ENCODE peak calls at places on chromosomes 11 and 22, in seven cellular contexts. One of them, this sample, is unnamed.

GRCh38 chr11:125724125-125724524 is 22.0 kb upstream of the PATE1 start:
- DNase-seq in naive B cell: no peak
- DNase-seq in AG08396: no peak
- DNase-seq in iris pigment epithelial cell: peak
- DNase-seq in activated B cell treated with CpG ODN at 0.5 μM for 24 hours: no peak
- DNase-seq in non-pigmented ciliary epithelial cell: peak
- DNase-seq in stimulated activated CD4-positive, alpha-beta T cell treated with anti-CD3 and anti-CD28 coated beads, Interleukin-4, amount 100 ng/mL, for 4 hours: no peak
- DNase-seq in this sample: no peak

GRCh38 chr11:119832132-119832531 is 103.1 kb upstream of the NECTIN1 start:
- DNase-seq in stimulated activated CD4-positive, alpha-beta T cell treated with anti-CD3 and anti-CD28 coated beads, Interleukin-4, amount 100 ng/mL, for 4 hours: no peak
- DNase-seq in activated B cell treated with CpG ODN at 0.5 μM for 24 hours: no peak
- DNase-seq in non-pigmented ciliary epithelial cell: no peak
- DNase-seq in naive B cell: no peak
- DNase-seq in AG08396: no peak
- DNase-seq in iris pigment epithelial cell: no peak
- DNase-seq in this sample: no peak

GRCh38 chr11:134282121-134283045 is 6.2 kb downstream of the GLB1L3 start:
- DNase-seq in non-pigmented ciliary epithelial cell: no peak
- DNase-seq in AG08396: no peak
- DNase-seq in activated B cell treated with CpG ODN at 0.5 μM for 24 hours: no peak
- DNase-seq in stimulated activated CD4-positive, alpha-beta T cell treated with anti-CD3 and anti-CD28 coated beads, Interleukin-4, amount 100 ng/mL, for 4 hours: no peak
- DNase-seq in iris pigment epithelial cell: no peak
- DNase-seq in naive B cell: no peak
- DNase-seq in this sample: no peak

GRCh38 chr11:67438121-67438902 is 830 bp upstream of the PTPRCAP start:
- DNase-seq in stimulated activated CD4-positive, alpha-beta T cell treated with anti-CD3 and anti-CD28 coated beads, Interleukin-4, amount 100 ng/mL, for 4 hours: peak
- DNase-seq in non-pigmented ciliary epithelial cell: no peak
- DNase-seq in activated B cell treated with CpG ODN at 0.5 μM for 24 hours: peak
- DNase-seq in iris pigment epithelial cell: no peak
- DNase-seq in naive B cell: no peak
- DNase-seq in AG08396: no peak
- DNase-seq in this sample: no peak

GRCh38 chr11:86904001-86904400 is 51.2 kb downstream of the FZD4 start:
- DNase-seq in non-pigmented ciliary epithelial cell: no peak
- DNase-seq in iris pigment epithelial cell: no peak
- DNase-seq in stimulated activated CD4-positive, alpha-beta T cell treated with anti-CD3 and anti-CD28 coated beads, Interleukin-4, amount 100 ng/mL, for 4 hours: no peak
- DNase-seq in AG08396: no peak
- DNase-seq in naive B cell: no peak
- DNase-seq in activated B cell treated with CpG ODN at 0.5 μM for 24 hours: no peak
- DNase-seq in this sample: no peak

GRCh38 chr22:25747245-25747944 is 5.4 kb downstream of the MYO18B start:
- DNase-seq in activated B cell treated with CpG ODN at 0.5 μM for 24 hours: no peak
- DNase-seq in naive B cell: no peak
- DNase-seq in non-pigmented ciliary epithelial cell: peak
- DNase-seq in stimulated activated CD4-positive, alpha-beta T cell treated with anti-CD3 and anti-CD28 coated beads, Interleukin-4, amount 100 ng/mL, for 4 hours: no peak
- DNase-seq in iris pigment epithelial cell: peak
- DNase-seq in AG08396: peak
- DNase-seq in this sample: no peak

GRCh38 chr22:28369849-28370248 is 309.8 kb downstream of the TTC28 start:
- DNase-seq in activated B cell treated with CpG ODN at 0.5 μM for 24 hours: no peak
- DNase-seq in non-pigmented ciliary epithelial cell: no peak
- DNase-seq in iris pigment epithelial cell: no peak
- DNase-seq in naive B cell: no peak
- DNase-seq in stimulated activated CD4-positive, alpha-beta T cell treated with anti-CD3 and anti-CD28 coated beads, Interleukin-4, amount 100 ng/mL, for 4 hours: no peak
- DNase-seq in AG08396: no peak
- DNase-seq in this sample: no peak

GRCh38 chr11:103798456-103798855 is 238.0 kb upstream of the DDI1 start:
- DNase-seq in activated B cell treated with CpG ODN at 0.5 μM for 24 hours: no peak
- DNase-seq in iris pigment epithelial cell: peak
- DNase-seq in naive B cell: no peak
- DNase-seq in stimulated activated CD4-positive, alpha-beta T cell treated with anti-CD3 and anti-CD28 coated beads, Interleukin-4, amount 100 ng/mL, for 4 hours: no peak
- DNase-seq in non-pigmented ciliary epithelial cell: no peak
- DNase-seq in AG08396: no peak
- DNase-seq in this sample: no peak

GRCh38 chr22:25935266-25936058 is 193.5 kb downstream of the MYO18B start:
- DNase-seq in naive B cell: no peak
- DNase-seq in non-pigmented ciliary epithelial cell: no peak
- DNase-seq in AG08396: no peak
- DNase-seq in activated B cell treated with CpG ODN at 0.5 μM for 24 hours: no peak
- DNase-seq in iris pigment epithelial cell: no peak
- DNase-seq in stimulated activated CD4-positive, alpha-beta T cell treated with anti-CD3 and anti-CD28 coated beads, Interleukin-4, amount 100 ng/mL, for 4 hours: no peak
- DNase-seq in this sample: no peak

GRCh38 chr11:75035911-75036536 is 47.3 kb downstream of the NEU3 start:
- DNase-seq in AG08396: no peak
- DNase-seq in iris pigment epithelial cell: no peak
- DNase-seq in non-pigmented ciliary epithelial cell: no peak
- DNase-seq in activated B cell treated with CpG ODN at 0.5 μM for 24 hours: no peak
- DNase-seq in naive B cell: peak
- DNase-seq in stimulated activated CD4-positive, alpha-beta T cell treated with anti-CD3 and anti-CD28 coated beads, Interleukin-4, amount 100 ng/mL, for 4 hours: no peak
- DNase-seq in this sample: no peak

GRCh38 chr11:34468209-34468841 is 29.6 kb downstream of the CAT start:
- DNase-seq in iris pigment epithelial cell: peak
- DNase-seq in AG08396: no peak
- DNase-seq in activated B cell treated with CpG ODN at 0.5 μM for 24 hours: no peak
- DNase-seq in stimulated activated CD4-positive, alpha-beta T cell treated with anti-CD3 and anti-CD28 coated beads, Interleukin-4, amount 100 ng/mL, for 4 hours: peak
- DNase-seq in naive B cell: no peak
- DNase-seq in non-pigmented ciliary epithelial cell: no peak
- DNase-seq in this sample: no peak

GRCh38 chr22:49544286-49544685 is 283.4 kb downstream of the BRD1 start:
- DNase-seq in non-pigmented ciliary epithelial cell: no peak
- DNase-seq in stimulated activated CD4-positive, alpha-beta T cell treated with anti-CD3 and anti-CD28 coated beads, Interleukin-4, amount 100 ng/mL, for 4 hours: no peak
- DNase-seq in AG08396: no peak
- DNase-seq in naive B cell: no peak
- DNase-seq in iris pigment epithelial cell: no peak
- DNase-seq in activated B cell treated with CpG ODN at 0.5 μM for 24 hours: no peak
- DNase-seq in this sample: no peak

GRCh38 chr22:29016067-29016938 is 45.3 kb downstream of the C22orf31 start:
- DNase-seq in iris pigment epithelial cell: no peak
- DNase-seq in non-pigmented ciliary epithelial cell: no peak
- DNase-seq in stimulated activated CD4-positive, alpha-beta T cell treated with anti-CD3 and anti-CD28 coated beads, Interleukin-4, amount 100 ng/mL, for 4 hours: no peak
- DNase-seq in naive B cell: no peak
- DNase-seq in AG08396: no peak
- DNase-seq in activated B cell treated with CpG ODN at 0.5 μM for 24 hours: no peak
- DNase-seq in this sample: peak

GRCh38 chr22:41976070-41976901 is 7.0 kb downstream of the SEPTIN3 start:
- DNase-seq in naive B cell: peak
- DNase-seq in activated B cell treated with CpG ODN at 0.5 μM for 24 hours: peak
- DNase-seq in non-pigmented ciliary epithelial cell: no peak
- DNase-seq in iris pigment epithelial cell: no peak
- DNase-seq in stimulated activated CD4-positive, alpha-beta T cell treated with anti-CD3 and anti-CD28 coated beads, Interleukin-4, amount 100 ng/mL, for 4 hours: peak
- DNase-seq in AG08396: peak
- DNase-seq in this sample: no peak

GRCh38 chr11:121534131-121535093 is 81.6 kb upstream of the SORL1-AS1 start:
- DNase-seq in AG08396: peak
- DNase-seq in activated B cell treated with CpG ODN at 0.5 μM for 24 hours: no peak
- DNase-seq in non-pigmented ciliary epithelial cell: no peak
- DNase-seq in iris pigment epithelial cell: peak
- DNase-seq in stimulated activated CD4-positive, alpha-beta T cell treated with anti-CD3 and anti-CD28 coated beads, Interleukin-4, amount 100 ng/mL, for 4 hours: no peak
- DNase-seq in naive B cell: no peak
- DNase-seq in this sample: no peak

GRCh38 chr22:32477608-32478007 is 3.0 kb downstream of the FBXO7 start:
- DNase-seq in iris pigment epithelial cell: no peak
- DNase-seq in naive B cell: no peak
- DNase-seq in activated B cell treated with CpG ODN at 0.5 μM for 24 hours: no peak
- DNase-seq in non-pigmented ciliary epithelial cell: no peak
- DNase-seq in stimulated activated CD4-positive, alpha-beta T cell treated with anti-CD3 and anti-CD28 coated beads, Interleukin-4, amount 100 ng/mL, for 4 hours: no peak
- DNase-seq in AG08396: no peak
- DNase-seq in this sample: no peak

GRCh38 chr11:85076535-85077330 is 550.4 kb downstream of the DLG2 start:
- DNase-seq in non-pigmented ciliary epithelial cell: peak
- DNase-seq in iris pigment epithelial cell: peak
- DNase-seq in AG08396: peak
- DNase-seq in naive B cell: no peak
- DNase-seq in activated B cell treated with CpG ODN at 0.5 μM for 24 hours: no peak
- DNase-seq in stimulated activated CD4-positive, alpha-beta T cell treated with anti-CD3 and anti-CD28 coated beads, Interleukin-4, amount 100 ng/mL, for 4 hours: no peak
- DNase-seq in this sample: no peak

GRCh38 chr11:44926036-44926435 is 24.6 kb downstream of the TP53I11 start:
- DNase-seq in activated B cell treated with CpG ODN at 0.5 μM for 24 hours: no peak
- DNase-seq in AG08396: no peak
- DNase-seq in non-pigmented ciliary epithelial cell: no peak
- DNase-seq in naive B cell: no peak
- DNase-seq in stimulated activated CD4-positive, alpha-beta T cell treated with anti-CD3 and anti-CD28 coated beads, Interleukin-4, amount 100 ng/mL, for 4 hours: no peak
- DNase-seq in iris pigment epithelial cell: no peak
- DNase-seq in this sample: no peak

GRCh38 chr11:125626381-125626950 is 1.5 kb downstream of the CHEK1 start:
- DNase-seq in stimulated activated CD4-positive, alpha-beta T cell treated with anti-CD3 and anti-CD28 coated beads, Interleukin-4, amount 100 ng/mL, for 4 hours: no peak
- DNase-seq in AG08396: peak
- DNase-seq in iris pigment epithelial cell: no peak
- DNase-seq in non-pigmented ciliary epithelial cell: no peak
- DNase-seq in activated B cell treated with CpG ODN at 0.5 μM for 24 hours: no peak
- DNase-seq in naive B cell: peak
- DNase-seq in this sample: peak

GRCh38 chr11:9039194-9039593 is 35.4 kb upstream of the NRIP3 start:
- DNase-seq in naive B cell: no peak
- DNase-seq in activated B cell treated with CpG ODN at 0.5 μM for 24 hours: no peak
- DNase-seq in iris pigment epithelial cell: peak
- DNase-seq in non-pigmented ciliary epithelial cell: no peak
- DNase-seq in stimulated activated CD4-positive, alpha-beta T cell treated with anti-CD3 and anti-CD28 coated beads, Interleukin-4, amount 100 ng/mL, for 4 hours: no peak
- DNase-seq in AG08396: no peak
- DNase-seq in this sample: peak

This sample was measured in GM12878.